ENCODE peak calls at places on chromosomes 5 and 9, in ten cellular contexts. R is amniotic stem cell; F is ELR; Q is stimulated activated CD4-positive, alpha-beta T cell treated with anti-CD3 and anti-CD28 coated beads, Interleukin-1b, Interleukin-23, amount 100 ng/mL, for 4 hours; Z is activated naive CD4-positive, alpha-beta T cell treated with anti-CD3 and anti-CD28 coated beads, Interleukin-2, amount 50 U/mL, for 72 hours; G is memory B cell; X is cardiac muscle cell; O is GM04504; V is upper lobe of right lung; S is stimulated activated CD8-positive, alpha-beta memory T cell treated with anti-CD3 and anti-CD28 coated beads, Interleukin-4, amount 100 ng/mL, for 1 hour. D is an unnamed sample.

GRCh38 chr5:10374032-10374431 is 20.5 kb downstream of the MARCHF6 start:
- DNase-seq in R (no peak), F (no peak), Q (no peak), Z (no peak), G (no peak), X (no peak), O (no peak), V (no peak), S (no peak), D (no peak)

GRCh38 chr9:87441251-87441650 is 56.4 kb upstream of the DAPK1 start:
- DNase-seq in R (no peak), F (peak), Q (no peak), Z (no peak), G (no peak), X (no peak), O (peak), V (no peak), S (no peak), D (no peak)

GRCh38 chr9:131839281-131840084 is 99.6 kb upstream of the RAPGEF1 start:
- DNase-seq in R (peak), F (peak), Q (no peak), Z (no peak), G (no peak), X (no peak), O (peak), V (no peak), S (peak), D (no peak)

GRCh38 chr9:134419684-134420076 is 93.4 kb downstream of the RXRA start:
- DNase-seq in R (no peak), F (peak), Q (no peak), Z (no peak), G (no peak), X (no peak), O (no peak), V (no peak), S (no peak), D (no peak)

GRCh38 chr9:89660286-89660685 is 55.5 kb downstream of the GADD45G start:
- DNase-seq in R (no peak), F (no peak), Q (no peak), Z (no peak), G (no peak), X (no peak), O (no peak), V (peak), S (no peak), D (no peak)

GRCh38 chr5:5140051-5141010 is at the start of gene ADAMTS16:
- DNase-seq in R (no peak), F (peak), Q (no peak), Z (no peak), G (no peak), X (peak), O (no peak), V (no peak), S (no peak), D (peak)

GRCh38 chr5:140443-140829 is 48.5 kb downstream of the PLEKHG4B start:
- DNase-seq in R (no peak), F (no peak), Q (no peak), Z (no peak), G (no peak), X (no peak), O (no peak), V (no peak), S (no peak), D (no peak)

GRCh38 chr5:146919304-146919703 is 40.7 kb upstream of the PPP2R2B start:
- DNase-seq in R (no peak), F (no peak), Q (no peak), Z (no peak), G (no peak), X (no peak), O (no peak), V (no peak), S (no peak), D (no peak)

GRCh38 chr5:116454417-116454927 is 120.2 kb downstream of the SEMA6A start:
- DNase-seq in R (peak), F (peak), Q (no peak), Z (no peak), G (peak), X (no peak), O (peak), V (no peak), S (no peak), D (no peak)

GRCh38 chr9:72786948-72787347 is 165.9 kb downstream of the ALDH1A1 start:
- DNase-seq in R (no peak), F (no peak), Q (no peak), Z (no peak), G (no peak), X (no peak), O (no peak), V (no peak), S (no peak), D (no peak)

GRCh38 chr9:76023715-76024195 is 133.3 kb downstream of the PCSK5 start:
- DNase-seq in R (no peak), F (no peak), Q (no peak), Z (no peak), G (no peak), X (no peak), O (no peak), V (no peak), S (no peak), D (no peak)

GRCh38 chr9:33133186-33133585 is 34.0 kb downstream of the B4GALT1 start:
- DNase-seq in R (no peak), F (no peak), Q (no peak), Z (no peak), G (no peak), X (no peak), O (no peak), V (no peak), S (no peak), D (no peak)

GRCh38 chr5:28549588-28549987 is 1511.2 kb upstream of the CDH9 start:
- DNase-seq in R (no peak), F (no peak), Q (no peak), Z (no peak), G (no peak), X (no peak), O (no peak), V (no peak), S (no peak), D (no peak)

GRCh38 chr9:137044502-137045177 is 1.3 kb downstream of the NPDC1 start:
- DNase-seq in R (no peak), F (no peak), Q (no peak), Z (no peak), G (no peak), X (no peak), O (no peak), V (no peak), S (no peak), D (no peak)

GRCh38 chr5:135308245-135308644 is 90.8 kb downstream of the MACROH2A1 start:
- DNase-seq in R (peak), F (peak), Q (no peak), Z (no peak), G (no peak), X (no peak), O (no peak), V (no peak), S (no peak), D (no peak)

GRCh38 chr5:68754536-68754935 is 339.3 kb upstream of the SLC30A5 start:
- DNase-seq in R (no peak), F (no peak), Q (no peak), Z (no peak), G (no peak), X (no peak), O (no peak), V (no peak), S (no peak), D (no peak)

GRCh38 chr9:133058550-133059320 is 3.0 kb upstream of the CEL start:
- DNase-seq in R (no peak), F (no peak), Q (no peak), Z (no peak), G (no peak), X (no peak), O (no peak), V (no peak), S (no peak), D (no peak)

GRCh38 chr5:101424530-101425175 is 521.6 kb upstream of the ST8SIA4 start:
- DNase-seq in R (peak), F (peak), Q (no peak), Z (no peak), G (no peak), X (no peak), O (peak), V (no peak), S (no peak), D (no peak)

GRCh38 chr5:43658499-43658898 is 55.5 kb downstream of the NNT start:
- DNase-seq in R (peak), F (peak), Q (no peak), Z (no peak), G (no peak), X (no peak), O (peak), V (no peak), S (no peak), D (no peak)

GRCh38 chr5:6659941-6660684 is 26.9 kb downstream of the SRD5A1 start:
- DNase-seq in R (no peak), F (no peak), Q (no peak), Z (no peak), G (peak), X (no peak), O (no peak), V (no peak), S (no peak), D (no peak)

GRCh38 chr9:16485575-16486321 is 384.7 kb downstream of the BNC2 start:
- DNase-seq in R (no peak), F (no peak), Q (no peak), Z (no peak), G (no peak), X (no peak), O (no peak), V (no peak), S (no peak), D (no peak)

GRCh38 chr9:93095205-93096130 is 549 bp upstream of the CARD19 start:
- DNase-seq in R (peak), F (peak), Q (peak), Z (peak), G (peak), X (peak), O (peak), V (peak), S (peak), D (peak)

GRCh38 chr9:91085499-91086291 is 276.0 kb downstream of the AUH start:
- DNase-seq in R (no peak), F (no peak), Q (no peak), Z (no peak), G (no peak), X (no peak), O (no peak), V (no peak), S (no peak), D (no peak)

GRCh38 chr5:171615201-171616001 is 170.2 kb upstream of the SMIM23 start:
- DNase-seq in R (no peak), F (no peak), Q (no peak), Z (no peak), G (no peak), X (peak), O (no peak), V (peak), S (no peak), D (no peak)

GRCh38 chr5:1171340-1171941 is 30.0 kb upstream of the SLC6A19 start:
- DNase-seq in R (no peak), F (peak), Q (no peak), Z (no peak), G (no peak), X (no peak), O (peak), V (no peak), S (no peak), D (no peak)

GRCh38 chr9:2235623-2236022 is 220.5 kb downstream of the SMARCA2 start:
- DNase-seq in R (no peak), F (no peak), Q (no peak), Z (no peak), G (no peak), X (no peak), O (no peak), V (no peak), S (no peak), D (no peak)

GRCh38 chr5:160926428-160926827 is 74.4 kb upstream of the ATP10B start:
- DNase-seq in R (no peak), F (no peak), Q (no peak), Z (no peak), G (no peak), X (no peak), O (peak), V (no peak), S (no peak), D (no peak)

GRCh38 chr5:157548513-157549282 is 26.9 kb downstream of the ADAM19 start:
- DNase-seq in R (no peak), F (peak), Q (no peak), Z (no peak), G (no peak), X (no peak), O (peak), V (no peak), S (no peak), D (no peak)

GRCh38 chr9:133946840-133947486 is 45.2 kb downstream of the VAV2 start:
- DNase-seq in R (no peak), F (no peak), Q (no peak), Z (no peak), G (no peak), X (no peak), O (no peak), V (peak), S (no peak), D (no peak)

GRCh38 chr5:72951850-72952468 is 3.9 kb upstream of the FCHO2 start:
- DNase-seq in R (peak), F (peak), Q (no peak), Z (no peak), G (no peak), X (no peak), O (peak), V (no peak), S (no peak), D (no peak)

GRCh38 chr9:37243588-37244345 is 123.4 kb downstream of the ZCCHC7 start:
- DNase-seq in R (no peak), F (no peak), Q (no peak), Z (no peak), G (no peak), X (no peak), O (no peak), V (no peak), S (no peak), D (no peak)

GRCh38 chr5:148939676-148940075 is 113.3 kb downstream of the ADRB2 start:
- DNase-seq in R (peak), F (peak), Q (no peak), Z (no peak), G (no peak), X (no peak), O (no peak), V (no peak), S (no peak), D (no peak)

GRCh38 chr5:115656404-115656803 is 30.6 kb upstream of the TMED7 start:
- DNase-seq in R (no peak), F (no peak), Q (no peak), Z (no peak), G (no peak), X (no peak), O (no peak), V (no peak), S (no peak), D (no peak)

GRCh38 chr5:5387192-5387591 is 35.3 kb upstream of the ICE1 start:
- DNase-seq in R (no peak), F (peak), Q (no peak), Z (no peak), G (no peak), X (no peak), O (no peak), V (no peak), S (no peak), D (no peak)

GRCh38 chr5:83077662-83078261 is 415 bp downstream of the XRCC4 start:
- DNase-seq in R (no peak), F (peak), Q (no peak), Z (no peak), G (no peak), X (peak), O (no peak), V (no peak), S (no peak), D (peak)